ENCODE peak calls at places on chromosomes 2 and 18, in nine cellular contexts. A is sigmoid colon, C is spleen, W is endothelial cell of umbilical vein, Q is suprapubic skin, F is HepG2, R is stomach, T is prostate gland, U is HCT116. E is an unnamed sample.

GRCh38 chr2:3523551-3524041 is 4.3 kb upstream of the ADI1 start:
- DNase-seq in A (no peak), C (no peak), W (peak; percentile 69), Q (peak; percentile 38), F (peak; percentile 65), R (peak; percentile 65), T (no peak), U (no peak), E (no peak)

GRCh38 chr2:182165196-182165595 is 179.5 kb downstream of the PPP1R1C start:
- DNase-seq in A (no peak), C (no peak), W (no peak), Q (no peak), F (no peak), R (no peak), T (no peak), U (no peak), E (no peak)

GRCh38 chr18:43681661-43682060 is 404.4 kb upstream of the SYT4 start:
- DNase-seq in A (no peak), C (no peak), W (no peak), Q (no peak), F (no peak), R (no peak), T (no peak), U (no peak), E (no peak)

GRCh38 chr2:69645026-69645425 is 1.5 kb upstream of the AAK1 start:
- DNase-seq in A (no peak), C (no peak), W (peak; percentile 42), Q (no peak), F (no peak), R (no peak), T (no peak), U (no peak), E (no peak)

GRCh38 chr2:36809046-36809445 is 112.5 kb downstream of the VIT start:
- DNase-seq in A (no peak), C (no peak), W (no peak), Q (no peak), F (no peak), R (no peak), T (no peak), U (no peak), E (no peak)

GRCh38 chr2:3435440-3435839 is 55.9 kb downstream of the TRAPPC12 start:
- DNase-seq in A (no peak), C (no peak), W (no peak), Q (no peak), F (no peak), R (no peak), T (no peak), U (no peak), E (no peak)

GRCh38 chr2:62147610-62148301 is 48.2 kb upstream of the B3GNT2 start:
- DNase-seq in A (no peak), C (no peak), W (peak; percentile 18), Q (no peak), F (no peak), R (no peak), T (no peak), U (no peak), E (no peak)

GRCh38 chr2:54572636-54573531 is 116.8 kb downstream of the SPTBN1 start:
- DNase-seq in A (no peak), C (no peak), W (peak; percentile 92), Q (no peak), F (no peak), R (no peak), T (no peak), U (no peak), E (no peak)

GRCh38 chr2:223054193-223054781 is 2.3 kb downstream of the KCNE4 start:
- DNase-seq in A (peak; percentile 90), C (no peak), W (no peak), Q (peak; percentile 89), F (no peak), R (no peak), T (no peak), U (no peak), E (no peak)

GRCh38 chr2:176246324-176246723 is 22.9 kb upstream of the MTX2 start:
- DNase-seq in A (no peak), C (no peak), W (no peak), Q (no peak), F (no peak), R (no peak), T (no peak), U (no peak), E (no peak)

GRCh38 chr2:135657806-135658582 is 83.7 kb upstream of the UBXN4 start:
- DNase-seq in A (no peak), C (no peak), W (no peak), Q (no peak), F (no peak), R (no peak), T (no peak), U (no peak), E (no peak)

GRCh38 chr2:121058852-121059558 is 226.0 kb downstream of the TFCP2L1 start:
- DNase-seq in A (no peak), C (peak; percentile 31), W (no peak), Q (no peak), F (no peak), R (no peak), T (no peak), U (no peak), E (no peak)

GRCh38 chr2:1974391-1974790 is 230.1 kb upstream of the PXDN start:
- DNase-seq in A (peak; percentile 11), C (no peak), W (no peak), Q (no peak), F (no peak), R (no peak), T (no peak), U (no peak), E (no peak)

GRCh38 chr2:220243571-220243970 is 616.1 kb downstream of the SLC4A3 start:
- DNase-seq in A (no peak), C (no peak), W (no peak), Q (no peak), F (no peak), R (no peak), T (no peak), U (no peak), E (no peak)

GRCh38 chr2:19797871-19798270 is 103.9 kb downstream of the TTC32 start:
- DNase-seq in A (no peak), C (no peak), W (no peak), Q (no peak), F (no peak), R (no peak), T (no peak), U (no peak), E (no peak)

GRCh38 chr2:230779141-230779523 is 66.5 kb downstream of the CAB39 start:
- DNase-seq in A (no peak), C (no peak), W (no peak), Q (no peak), F (no peak), R (no peak), T (no peak), U (no peak), E (no peak)

GRCh38 chr2:45984366-45984765 is 312.8 kb upstream of the EPAS1 start:
- DNase-seq in A (peak; percentile 29), C (no peak), W (no peak), Q (no peak), F (no peak), R (no peak), T (no peak), U (no peak), E (no peak)

GRCh38 chr2:111048856-111049551 is 71.7 kb upstream of the BCL2L11 start:
- DNase-seq in A (no peak), C (no peak), W (no peak), Q (no peak), F (no peak), R (no peak), T (no peak), U (no peak), E (no peak)

GRCh38 chr2:111046670-111047069 is 74.0 kb upstream of the BCL2L11 start:
- DNase-seq in A (no peak), C (no peak), W (no peak), Q (no peak), F (no peak), R (no peak), T (no peak), U (no peak), E (no peak)

GRCh38 chr2:111044066-111044465 is 76.6 kb upstream of the BCL2L11 start:
- DNase-seq in A (no peak), C (no peak), W (no peak), Q (no peak), F (no peak), R (no peak), T (no peak), U (no peak), E (no peak)

GRCh38 chr2:111042772-111043771 is 77.6 kb upstream of the BCL2L11 start:
- DNase-seq in A (no peak), C (peak; percentile 71), W (no peak), Q (no peak), F (no peak), R (no peak), T (no peak), U (no peak), E (no peak)

DNA sequence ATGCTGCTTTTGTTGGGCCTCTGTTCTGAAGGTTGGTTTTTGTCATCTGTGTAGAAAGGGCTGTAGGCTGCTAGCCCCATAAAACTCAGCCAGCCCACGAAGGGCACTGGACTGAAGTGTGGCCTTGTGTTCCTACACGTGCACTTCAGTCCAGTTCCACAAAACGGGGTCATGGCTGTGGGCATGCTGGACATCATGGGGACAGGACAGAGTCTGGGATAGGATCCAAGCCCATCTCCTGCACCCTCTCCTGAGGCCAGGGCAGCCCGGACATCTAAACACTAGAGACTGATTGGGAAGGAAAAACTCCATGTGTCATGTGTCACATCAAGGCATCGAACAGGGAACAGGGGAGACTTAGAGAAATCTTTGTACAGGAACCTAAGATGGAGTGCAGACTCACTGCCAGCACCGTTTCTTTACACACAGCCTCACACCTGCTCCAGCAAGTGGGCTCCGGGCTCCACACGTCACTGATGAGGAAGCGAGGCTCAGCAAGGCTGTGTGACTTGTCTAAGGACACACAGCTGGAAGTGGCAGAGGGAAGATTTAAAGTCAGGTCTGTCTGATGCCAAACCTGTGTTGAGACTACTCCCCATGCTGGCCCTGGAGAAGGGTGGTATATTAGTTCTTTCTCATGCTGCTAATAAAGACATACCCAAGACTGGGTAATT is 74.8 kb upstream of the BCL2L11 start:
- DNase-seq in A (no peak), C (no peak), W (no peak), Q (no peak), F (no peak), R (no peak), T (no peak), U (no peak), E (no peak)
- TF ChIP-seq POLR2A in A (no peak), C (no peak), W (no peak), Q (no peak), F (no peak), R (no peak), T (no peak), U (no peak), E (no peak)

GRCh38 chr2:233139875-233140585 is 79.9 kb downstream of the INPP5D start:
- DNase-seq in A (no peak), C (peak; percentile 55), W (no peak), Q (no peak), F (no peak), R (no peak), T (no peak), U (no peak), E (no peak)
- H3K27ac ChIP-seq in A (no peak overlapping the region), C (no peak overlapping the region), W (no peak overlapping the region), Q (no peak overlapping the region), F (peak overlapping the region; percentile 48), R (no peak overlapping the region), T (no peak overlapping the region), U (no peak overlapping the region), E (no peak overlapping the region)

GRCh38 chr18:42534313-42534712 is 579.3 kb downstream of the PIK3C3 start:
- DNase-seq in A (no peak), C (no peak), W (no peak), Q (no peak), F (no peak), R (no peak), T (no peak), U (no peak), E (no peak)
- TF ChIP-seq POLR2AphosphoS5 in A (no peak), C (no peak), W (no peak), Q (no peak), F (no peak), R (no peak), T (no peak), U (no peak), E (no peak)

GRCh38 chr2:111122631-111123421 is 2.1 kb downstream of the BCL2L11 start:
- DNase-seq in A (peak; percentile 94), C (peak; percentile 92), W (peak; percentile 92), Q (peak; percentile 94), F (peak; percentile 75), R (peak; percentile 89), T (peak; percentile 79), U (no peak), E (peak; percentile 90)
- TF ChIP-seq POLR2A in A (no peak), C (peak; percentile 3), W (no peak), Q (peak; percentile 0), F (peak; percentile 57), R (no peak), T (peak; percentile 50), U (no peak), E (peak; percentile 33)

E was measured in breast epithelium.